ENCODE peak calls at places on chromosome 4, in eight cellular contexts. Z, U, R, K, C, X, Q and B are unnamed samples.

GRCh38 chr4:80266267-80266901 is at the start of gene FGF5:
- DNase-seq in Z (peak), U (peak), R (no peak), K (peak), C (peak), X (peak), Q (peak), B (no peak)

GRCh38 chr4:47862297-47862696 is 24.4 kb upstream of the CORIN start:
- DNase-seq in Z (no peak), U (peak), R (no peak), K (peak), C (no peak), X (peak), Q (no peak), B (no peak)

GRCh38 chr4:40289366-40290188 is 45.6 kb upstream of the CHRNA9 start:
- DNase-seq in Z (no peak), U (no peak), R (no peak), K (no peak), C (no peak), X (no peak), Q (no peak), B (no peak)

GRCh38 chr4:52606766-52607165 is 52.3 kb downstream of the USP46 start:
- DNase-seq in Z (no peak), U (no peak), R (no peak), K (peak), C (no peak), X (no peak), Q (no peak), B (no peak)

GRCh38 chr4:826508-827208 is 729 bp upstream of the CPLX1 start:
- DNase-seq in Z (no peak), U (no peak), R (no peak), K (no peak), C (no peak), X (no peak), Q (peak), B (no peak)

GRCh38 chr4:102387552-102388150 is 42.4 kb upstream of the SLC39A8 start:
- DNase-seq in Z (no peak), U (no peak), R (no peak), K (peak), C (no peak), X (peak), Q (no peak), B (no peak)

GRCh38 chr4:112348488-112349158 is 51.5 kb downstream of the ALPK1 start:
- DNase-seq in Z (peak), U (peak), R (peak), K (peak), C (peak), X (peak), Q (peak), B (peak)

GRCh38 chr4:20868108-20868507 is 167.8 kb downstream of the PACRGL start:
- DNase-seq in Z (no peak), U (no peak), R (no peak), K (peak), C (no peak), X (no peak), Q (no peak), B (no peak)

GRCh38 chr4:8552581-8553205 is 27.5 kb upstream of the GPR78 start:
- DNase-seq in Z (no peak), U (no peak), R (no peak), K (no peak), C (no peak), X (no peak), Q (no peak), B (no peak)

GRCh38 chr4:165210566-165210965 is 3.2 kb downstream of the KLHL2 start:
- DNase-seq in Z (no peak), U (no peak), R (no peak), K (no peak), C (no peak), X (no peak), Q (no peak), B (no peak)

GRCh38 chr4:101145081-101145480 is 202.2 kb downstream of the PPP3CA start:
- DNase-seq in Z (no peak), U (peak), R (no peak), K (no peak), C (no peak), X (no peak), Q (no peak), B (no peak)

GRCh38 chr4:169064281-169064680 is 54.2 kb upstream of the CBR4 start:
- DNase-seq in Z (no peak), U (peak), R (no peak), K (peak), C (no peak), X (no peak), Q (no peak), B (no peak)

GRCh38 chr4:37631551-37631950 is 54.6 kb downstream of the RELL1 start:
- DNase-seq in Z (peak), U (peak), R (no peak), K (peak), C (no peak), X (peak), Q (no peak), B (no peak)

GRCh38 chr4:80233390-80233789 is 33.1 kb upstream of the FGF5 start:
- DNase-seq in Z (no peak), U (no peak), R (no peak), K (no peak), C (no peak), X (no peak), Q (no peak), B (no peak)

GRCh38 chr4:30924521-30924920 is 204.4 kb downstream of the PCDH7 start:
- DNase-seq in Z (no peak), U (peak), R (no peak), K (no peak), C (no peak), X (no peak), Q (no peak), B (no peak)

GRCh38 chr4:128362760-128363159 is 75.1 kb upstream of the PGRMC2 start:
- DNase-seq in Z (no peak), U (no peak), R (no peak), K (no peak), C (no peak), X (no peak), Q (no peak), B (no peak)

GRCh38 chr4:78222575-78223186 is 165.6 kb downstream of the FRAS1 start:
- DNase-seq in Z (no peak), U (no peak), R (no peak), K (no peak), C (no peak), X (no peak), Q (peak), B (no peak)

GRCh38 chr4:128768373-128768996 is 41.0 kb upstream of the JADE1 start:
- DNase-seq in Z (no peak), U (no peak), R (no peak), K (peak), C (no peak), X (peak), Q (no peak), B (no peak)

GRCh38 chr4:23789765-23790164 is 100.1 kb downstream of the PPARGC1A start:
- DNase-seq in Z (peak), U (peak), R (peak), K (peak), C (no peak), X (peak), Q (no peak), B (no peak)

GRCh38 chr4:67522851-67523671 is 22.2 kb downstream of the CENPC start:
- DNase-seq in Z (no peak), U (peak), R (no peak), K (no peak), C (no peak), X (peak), Q (no peak), B (no peak)

GRCh38 chr4:84957509-84958420 is 8.7 kb downstream of the WDFY3 start:
- DNase-seq in Z (no peak), U (no peak), R (no peak), K (peak), C (no peak), X (no peak), Q (no peak), B (no peak)

GRCh38 chr4:26325191-26325590 is 4.4 kb downstream of the RBPJ start:
- DNase-seq in Z (no peak), U (peak), R (peak), K (peak), C (no peak), X (peak), Q (peak), B (no peak)

GRCh38 chr4:57231781-57232180 is 121.6 kb upstream of the IGFBP7 start:
- DNase-seq in Z (no peak), U (peak), R (no peak), K (peak), C (no peak), X (no peak), Q (no peak), B (no peak)

GRCh38 chr4:99504804-99505502 is 5.9 kb upstream of the C4orf17 start:
- DNase-seq in Z (peak), U (no peak), R (no peak), K (no peak), C (no peak), X (no peak), Q (no peak), B (no peak)

GRCh38 chr4:1405249-1405635 is 1.0 kb downstream of the NKX1-1 start:
- DNase-seq in Z (no peak), U (no peak), R (no peak), K (no peak), C (no peak), X (no peak), Q (no peak), B (no peak)

GRCh38 chr4:8544741-8545438 is 35.3 kb upstream of the GPR78 start:
- DNase-seq in Z (no peak), U (no peak), R (no peak), K (no peak), C (no peak), X (peak), Q (no peak), B (no peak)

GRCh38 chr4:8328866-8329559 is 59.5 kb downstream of the HTRA3 start:
- DNase-seq in Z (no peak), U (no peak), R (no peak), K (no peak), C (no peak), X (no peak), Q (no peak), B (no peak)

GRCh38 chr4:48187813-48188212 is 53.8 kb upstream of the TXK start:
- DNase-seq in Z (no peak), U (no peak), R (no peak), K (no peak), C (no peak), X (peak), Q (no peak), B (no peak)

GRCh38 chr4:93876739-93877138 is 48.2 kb downstream of the ATOH1 start:
- DNase-seq in Z (no peak), U (no peak), R (no peak), K (no peak), C (no peak), X (no peak), Q (peak), B (no peak)

GRCh38 chr4:128558896-128559669 is 250.4 kb upstream of the JADE1 start:
- DNase-seq in Z (no peak), U (peak), R (no peak), K (peak), C (no peak), X (peak), Q (no peak), B (no peak)

GRCh38 chr4:158875026-158875425 is 106.2 kb downstream of the FNIP2 start:
- DNase-seq in Z (no peak), U (no peak), R (no peak), K (no peak), C (no peak), X (no peak), Q (no peak), B (no peak)

GRCh38 chr4:89067407-89067806 is 10.4 kb upstream of the FAM13A start:
- DNase-seq in Z (no peak), U (no peak), R (no peak), K (peak), C (no peak), X (no peak), Q (no peak), B (no peak)

GRCh38 chr4:107058828-107059227 is 22.7 kb upstream of the DKK2 start:
- DNase-seq in Z (no peak), U (no peak), R (no peak), K (peak), C (no peak), X (no peak), Q (no peak), B (no peak)

GRCh38 chr4:186587416-186588018 is 32.1 kb upstream of the MTNR1A start:
- DNase-seq in Z (peak), U (peak), R (peak), K (peak), C (peak), X (peak), Q (peak), B (no peak)

GRCh38 chr4:70954032-70954431 is 39.4 kb upstream of the DCK start:
- DNase-seq in Z (no peak), U (no peak), R (no peak), K (peak), C (no peak), X (no peak), Q (no peak), B (no peak)

GRCh38 chr4:173528378-173529321 is 1.4 kb downstream of the HAND2 start:
- DNase-seq in Z (no peak), U (no peak), R (no peak), K (peak), C (no peak), X (peak), Q (peak), B (no peak)

GRCh38 chr4:11005321-11005720 is 320.8 kb upstream of the CLNK start:
- DNase-seq in Z (no peak), U (no peak), R (no peak), K (no peak), C (no peak), X (no peak), Q (no peak), B (no peak)

GRCh38 chr4:15901996-15902395 is 36.5 kb downstream of the FGFBP1 start:
- DNase-seq in Z (no peak), U (no peak), R (no peak), K (no peak), C (no peak), X (no peak), Q (no peak), B (no peak)

GRCh38 chr4:139266208-139266582 is 13.8 kb downstream of the MGARP start:
- DNase-seq in Z (no peak), U (no peak), R (no peak), K (no peak), C (no peak), X (no peak), Q (no peak), B (no peak)

GRCh38 chr4:139265654-139266053 is 14.4 kb downstream of the MGARP start:
- DNase-seq in Z (no peak), U (no peak), R (no peak), K (no peak), C (no peak), X (no peak), Q (no peak), B (no peak)

GRCh38 chr4:139266583-139267257 is 13.3 kb downstream of the MGARP start:
- DNase-seq in Z (peak), U (peak), R (peak), K (peak), C (no peak), X (peak), Q (peak), B (no peak)

GRCh38 chr4:139267301-139267700 is 12.7 kb downstream of the MGARP start:
- DNase-seq in Z (no peak), U (no peak), R (no peak), K (peak), C (no peak), X (no peak), Q (no peak), B (no peak)
- H3K4me3 ChIP-seq in Z (no peak), U (no peak), R (no peak), K (peak), C (no peak), X (no peak), Q (no peak), B (no peak)

GRCh38 chr4:113699772-113700171 is 61.8 kb downstream of the CAMK2D start:
- DNase-seq in Z (no peak), U (peak), R (no peak), K (peak), C (no peak), X (no peak), Q (no peak), B (no peak)
- H3K27ac ChIP-seq in Z (no peak), U (peak), R (no peak), K (no peak), C (no peak), X (no peak), Q (no peak), B (no peak)

GRCh38 chr4:163662761-163663160 is 168.3 kb downstream of the TMA16 start:
- DNase-seq in Z (no peak), U (no peak), R (no peak), K (no peak), C (no peak), X (no peak), Q (no peak), B (no peak)

GRCh38 chr4:163663454-163664225 is 169.2 kb downstream of the TMA16 start:
- DNase-seq in Z (no peak), U (no peak), R (no peak), K (no peak), C (no peak), X (no peak), Q (no peak), B (no peak)

GRCh38 chr4:163666335-163666888 is 171.9 kb downstream of the TMA16 start:
- DNase-seq in Z (no peak), U (no peak), R (no peak), K (no peak), C (no peak), X (no peak), Q (no peak), B (peak)

GRCh38 chr4:163665521-163666334 is 171.2 kb downstream of the TMA16 start:
- DNase-seq in Z (no peak), U (no peak), R (no peak), K (no peak), C (no peak), X (no peak), Q (no peak), B (no peak)
- H3K4me3 ChIP-seq in Z (no peak), U (no peak), R (no peak), K (no peak), C (no peak), X (no peak), Q (no peak), B (peak)

GRCh38 chr4:96736352-96736889 is 896.5 kb downstream of the PDHA2 start:
- DNase-seq in Z (no peak), U (peak), R (no peak), K (peak), C (no peak), X (peak), Q (peak), B (peak)

GRCh38 chr4:96742332-96743014 is 902.6 kb downstream of the PDHA2 start:
- DNase-seq in Z (no peak), U (no peak), R (no peak), K (no peak), C (no peak), X (no peak), Q (no peak), B (no peak)

DNA sequence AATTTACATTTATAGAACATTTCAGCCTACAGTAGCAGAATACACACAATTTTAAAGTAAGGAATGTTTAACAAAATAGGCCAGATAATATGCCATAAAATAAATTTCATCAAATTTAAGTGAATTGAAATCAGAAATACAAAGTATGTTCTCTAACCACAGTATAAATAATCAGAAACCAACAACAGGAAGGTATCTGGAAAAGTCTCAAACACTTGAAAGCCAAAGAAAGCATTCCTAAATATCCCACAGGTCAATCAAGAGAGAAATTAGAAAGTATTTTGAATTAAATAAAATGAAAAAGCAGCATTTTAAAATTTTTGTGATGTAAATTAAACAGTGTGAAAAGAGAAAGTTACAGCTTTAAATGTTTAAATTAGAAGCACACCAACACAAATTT is 899.2 kb downstream of the PDHA2 start:
- DNase-seq in Z (no peak), U (no peak), R (no peak), K (no peak), C (no peak), X (no peak), Q (no peak), B (no peak)
- H3K27ac ChIP-seq in Z (no peak), U (no peak), R (no peak), K (no peak), C (no peak), X (no peak), Q (no peak), B (no peak)

GRCh38 chr4:183342541-183343533 is 20.6 kb upstream of the CLDN24 start:
- DNase-seq in Z (peak), U (no peak), R (no peak), K (peak), C (no peak), X (peak), Q (peak), B (no peak)
- H3K4me3 ChIP-seq in Z (no peak), U (peak), R (no peak), K (no peak), C (peak), X (no peak), Q (no peak), B (no peak)

GRCh38 chr4:140689628-140690027 is 66.6 kb downstream of the TBC1D9 start:
- DNase-seq in Z (no peak), U (no peak), R (no peak), K (no peak), C (no peak), X (no peak), Q (no peak), B (no peak)
- H3K27ac ChIP-seq in Z (no peak), U (no peak), R (no peak), K (no peak), C (no peak), X (no peak), Q (no peak), B (no peak)

GRCh38 chr4:2842667-2843022 is 999 bp upstream of the ADD1 start:
- DNase-seq in Z (no peak), U (no peak), R (no peak), K (peak), C (no peak), X (no peak), Q (peak), B (no peak)
- H3K4me3 ChIP-seq in Z (no peak), U (peak), R (peak), K (peak), C (peak), X (peak), Q (peak), B (peak)

GRCh38 chr4:118983293-118983692 is 94.6 kb downstream of the SYNPO2 start:
- DNase-seq in Z (no peak), U (no peak), R (no peak), K (no peak), C (no peak), X (no peak), Q (no peak), B (no peak)
- H3K27ac ChIP-seq in Z (no peak), U (no peak), R (no peak), K (no peak), C (no peak), X (no peak), Q (no peak), B (no peak)

GRCh38 chr4:155780773-155781172 is 22.0 kb downstream of the GUCY1B1 start:
- DNase-seq in Z (no peak), U (peak), R (no peak), K (peak), C (no peak), X (no peak), Q (no peak), B (no peak)
- H3K4me3 ChIP-seq in Z (no peak), U (no peak), R (no peak), K (no peak), C (no peak), X (no peak), Q (no peak), B (no peak)

GRCh38 chr4:77104405-77105292 is 28.9 kb upstream of the CCNI start:
- DNase-seq in Z (peak), U (peak), R (no peak), K (peak), C (peak), X (peak), Q (no peak), B (no peak)
- H3K27ac ChIP-seq in Z (peak), U (no peak), R (no peak), K (no peak), C (peak), X (no peak), Q (no peak), B (peak)